ENCODE peak calls at places on chromosomes 4 and X, in four cellular contexts. A, F, R and I are unnamed samples.
A peak's percentile ranks its signal among the peaks of the same experiment; 100 is the strongest.

GRCh38 chrX:23766650-23767551 is 16.1 kb upstream of the SAT1 start:
- DNase-seq in F (peak; percentile 12), A (no peak), R (no peak), I (no peak)

GRCh38 chr4:104302731-104303130 is 192.0 kb downstream of the CXXC4 start:
- DNase-seq in F (no peak), A (no peak), R (no peak), I (no peak)

GRCh38 chr4:6281436-6282144 is 11.9 kb downstream of the WFS1 start:
- DNase-seq in A (no peak), F (no peak), R (peak; percentile 36), I (no peak)

GRCh38 chrX:21958888-21959287 is 18.4 kb downstream of the SMS start:
- DNase-seq in R (no peak), A (no peak), F (no peak), I (no peak)

GRCh38 chrX:18076434-18076833 is 144.3 kb downstream of the BEND2 start:
- DNase-seq in A (no peak), R (no peak), F (no peak), I (no peak)

GRCh38 chr4:185204238-185204910 is 574 bp upstream of the CFAP97 start:
- DNase-seq in R (no peak), F (no peak), A (no peak), I (no peak)

GRCh38 chrX:132480581-132481203 is 8.1 kb downstream of the MBNL3 start:
- DNase-seq in F (peak; percentile 58), A (peak; percentile 50), R (no peak), I (peak; percentile 31)

GRCh38 chr4:119113033-119113655 is 22.5 kb upstream of the MYOZ2 start:
- DNase-seq in F (no peak), A (no peak), R (no peak), I (no peak)

GRCh38 chr4:164937576-164938270 is 39.7 kb downstream of the TRIM61 start:
- DNase-seq in A (no peak), R (no peak), F (no peak), I (no peak)

GRCh38 chrX:18294893-18295292 is 59.6 kb downstream of the SCML2 start:
- DNase-seq in F (no peak), R (no peak), A (no peak), I (no peak)

GRCh38 chr4:92952897-92953296 is 649.1 kb downstream of the GRID2 start:
- DNase-seq in R (no peak), F (no peak), A (no peak), I (no peak)